ENCODE peak calls at places on chromosomes 1 and 21, in seven cellular contexts. T is cardiac muscle cell, R is AG04450, L is caudate nucleus, D is small intestine, N is lower lobe of right lung, Z is H9. O is an unnamed sample.
A peak's percentile ranks its signal among the peaks of the same experiment; 100 is the strongest.

GRCh38 chr1:226128487-226129075 is 58.0 kb downstream of the ACBD3 start:
- DNase-seq in T (peak; percentile 59), N (peak; percentile 67), R (no peak), D (no peak), L (no peak), Z (no peak), O (no peak)

GRCh38 chr1:27026621-27027574 is 14.2 kb upstream of the TENT5B start:
- DNase-seq in D (no peak), R (no peak), L (no peak), T (peak; percentile 89), N (peak; percentile 79), Z (peak; percentile 92), O (peak; percentile 92)

GRCh38 chr21:45334134-45334533 is 46.4 kb upstream of the POFUT2 start:
- DNase-seq in N (no peak), D (no peak), L (no peak), R (no peak), T (no peak), Z (no peak), O (no peak)

GRCh38 chr1:225427249-225428065 is at the start of gene LBR:
- DNase-seq in R (no peak), N (peak; percentile 60), L (peak; percentile 70), D (no peak), Z (no peak), T (peak; percentile 47), O (no peak)

GRCh38 chr1:115317101-115318012 is 20.7 kb downstream of the NGF start:
- DNase-seq in R (no peak), L (no peak), Z (no peak), N (no peak), T (no peak), D (no peak), O (no peak)

GRCh38 chr1:156108664-156109241 is 5.8 kb upstream of the LMNA start:
- DNase-seq in L (no peak), R (no peak), T (no peak), D (no peak), Z (no peak), N (no peak), O (no peak)

GRCh38 chr1:244435562-244436205 is 16.0 kb downstream of the ADSS2 start:
- DNase-seq in N (no peak), T (peak; percentile 48), D (no peak), Z (no peak), L (no peak), R (no peak), O (no peak)

GRCh38 chr1:24673336-24673735 is 30.2 kb downstream of the SRRM1 start:
- DNase-seq in T (no peak), R (no peak), D (no peak), L (no peak), N (no peak), Z (no peak), O (no peak)

GRCh38 chr21:36902793-36903192 is 63.7 kb downstream of the HLCS start:
- DNase-seq in N (no peak), D (no peak), T (peak; percentile 9), R (no peak), L (no peak), Z (no peak), O (no peak)

GRCh38 chr1:226511296-226511695 is 37.3 kb upstream of the STUM start:
- DNase-seq in D (no peak), R (no peak), L (no peak), N (no peak), T (no peak), Z (peak; percentile 20), O (no peak)

GRCh38 chr1:6245869-6246496 is 2.0 kb downstream of the HES3 start:
- DNase-seq in Z (peak; percentile 94), R (no peak), N (no peak), L (no peak), T (no peak), D (peak; percentile 22), O (no peak)

GRCh38 chr1:39657402-39657801 is 14.5 kb downstream of the NT5C1A start:
- DNase-seq in D (no peak), L (no peak), T (no peak), Z (no peak), R (no peak), N (no peak), O (no peak)

GRCh38 chr21:34834307-34834706 is 165.5 kb downstream of the CLIC6 start:
- DNase-seq in L (no peak), T (no peak), R (no peak), Z (no peak), D (no peak), N (no peak), O (no peak)
- H3K27ac ChIP-seq in L (no peak overlapping the region), T (no peak overlapping the region), R (no peak overlapping the region), Z (no peak overlapping the region), D (no peak overlapping the region), N (peak overlapping the region; percentile 74), O (no peak overlapping the region)

DNA sequence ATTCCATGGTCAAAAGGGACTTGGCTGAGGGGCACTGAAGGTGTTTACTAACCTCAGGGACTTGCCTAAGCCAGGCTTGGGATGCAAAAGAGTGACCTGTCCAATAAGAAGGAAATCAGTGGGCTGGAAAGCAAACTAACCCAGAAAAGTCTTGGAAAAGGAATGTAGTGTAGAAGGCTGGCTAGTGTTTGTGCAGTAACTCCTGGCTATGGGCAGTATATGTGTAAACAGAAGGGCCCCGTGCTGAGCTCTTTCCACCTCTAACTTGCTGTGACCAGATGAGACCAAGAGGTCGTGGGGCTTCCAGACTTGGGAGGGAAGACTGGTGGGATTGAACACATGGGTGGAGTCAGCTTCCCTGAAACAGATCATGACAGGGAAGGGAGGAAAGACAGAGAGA is 4.1 kb downstream of the MINDY1 start:
- DNase-seq in T (no peak), Z (no peak), L (no peak), N (no peak), R (no peak), D (no peak), O (no peak)
- H3K27ac ChIP-seq in T (no peak overlapping the region), Z (no peak overlapping the region), L (peak overlapping the region; percentile 13), N (peak overlapping the region; percentile 39), R (no peak overlapping the region), D (no peak overlapping the region), O (no peak overlapping the region)

DNA sequence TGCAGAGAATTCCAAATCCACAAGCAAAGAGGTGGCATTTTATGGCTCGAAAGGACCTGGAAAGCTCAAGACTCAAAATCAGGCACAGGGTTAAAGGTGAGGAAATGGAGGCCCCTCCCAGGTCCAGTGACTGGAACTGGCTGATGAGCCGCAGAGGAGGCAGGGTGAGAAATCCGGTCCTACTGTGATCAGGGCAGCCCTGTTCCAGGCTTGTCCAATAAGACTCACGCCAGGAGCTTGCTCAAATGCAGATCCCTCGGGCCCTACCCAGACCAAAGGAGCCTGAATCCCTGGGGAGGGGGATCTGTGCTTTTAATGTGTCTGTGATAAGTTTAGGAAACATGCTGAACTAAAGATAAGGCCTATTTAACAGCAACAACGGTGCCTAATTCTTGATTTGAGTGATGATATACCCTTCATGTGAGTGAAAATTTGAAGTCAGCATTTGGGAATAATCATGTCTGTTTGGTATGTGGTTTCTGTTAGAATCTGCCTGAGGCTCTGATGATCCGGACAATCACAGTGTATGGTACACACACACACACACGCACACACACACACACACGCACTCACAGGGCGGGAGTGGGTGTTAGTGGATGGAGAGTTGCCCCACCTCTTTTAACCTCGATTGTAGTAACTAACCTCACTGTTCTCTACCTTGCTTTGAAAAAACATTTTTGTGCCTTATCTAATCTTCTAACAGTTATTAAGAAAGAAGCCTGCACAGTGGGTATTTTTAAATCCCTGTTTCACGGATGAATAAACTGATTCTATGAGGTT is 54.1 kb upstream of the LYST start:
- DNase-seq in D (no peak), L (no peak), Z (no peak), N (no peak), T (peak; percentile 39), R (no peak), O (no peak)
- H3K27ac ChIP-seq in D (no peak overlapping the region), L (no peak overlapping the region), Z (no peak overlapping the region), N (peak overlapping the region; percentile 74), T (no peak overlapping the region), R (peak overlapping the region; percentile 63), O (no peak overlapping the region)

GRCh38 chr1:109484519-109484975 is 842 bp downstream of the ATXN7L2 start:
- DNase-seq in N (no peak), R (no peak), T (no peak), L (no peak), Z (peak; percentile 66), D (no peak), O (peak; percentile 32)
- H3K27ac ChIP-seq in N (peak overlapping the region; percentile 93), R (no peak overlapping the region), T (no peak overlapping the region), L (peak overlapping the region; percentile 96), Z (no peak overlapping the region), D (no peak overlapping the region), O (no peak overlapping the region)

DNA sequence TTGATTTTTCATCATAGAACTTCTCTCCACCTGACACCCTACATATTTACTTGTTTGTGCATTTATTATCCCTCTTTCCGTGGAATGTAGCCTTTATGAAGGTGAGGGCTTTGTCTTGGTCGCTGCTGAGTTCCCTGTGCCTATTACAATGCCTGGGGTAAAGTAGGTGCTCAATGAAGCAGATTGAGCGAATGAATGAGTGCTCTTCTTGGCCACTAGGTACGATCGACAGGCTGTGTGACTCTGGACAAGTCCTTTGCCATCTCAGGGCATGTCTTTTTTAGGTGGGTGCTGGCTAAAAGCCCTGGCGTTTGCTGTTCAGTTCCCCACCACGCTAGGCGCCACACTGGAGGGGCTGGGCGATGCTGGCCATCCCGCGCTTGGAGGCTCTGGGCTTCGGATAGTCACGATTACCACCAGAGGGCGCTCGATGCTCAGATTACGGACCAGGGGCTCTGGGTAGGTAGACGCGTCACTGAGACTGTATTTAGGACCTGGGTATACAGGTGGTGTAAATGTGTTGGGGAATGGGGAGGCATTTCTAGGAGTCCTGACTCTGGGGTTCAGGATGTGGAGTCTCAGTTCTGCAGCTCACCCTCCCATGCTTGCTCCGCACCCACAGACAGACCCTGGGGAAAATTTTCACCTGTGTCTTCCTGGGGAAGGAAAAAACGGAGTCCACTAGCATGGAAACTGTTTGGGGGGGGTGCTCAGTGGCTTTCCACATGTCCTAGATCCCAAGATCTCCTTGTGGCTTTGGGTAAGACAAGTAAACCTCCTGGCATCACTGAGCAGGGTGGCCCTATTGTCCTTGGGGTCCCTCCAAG is 71.1 kb upstream of the CSF3R start:
- DNase-seq in L (peak; percentile 31), N (peak; percentile 79), D (peak; percentile 42), R (peak; percentile 6), Z (peak; percentile 90), T (peak; percentile 60), O (peak; percentile 88)
- H3K27ac ChIP-seq in L (no peak overlapping the region), N (no peak overlapping the region), D (no peak overlapping the region), R (no peak overlapping the region), Z (no peak overlapping the region), T (no peak overlapping the region), O (no peak overlapping the region)

GRCh38 chr21:34988139-34988538 is 61.0 kb downstream of the RUNX1 start:
- DNase-seq in T (no peak), L (no peak), N (no peak), D (no peak), R (no peak), Z (no peak), O (no peak)
- H3K27ac ChIP-seq in T (no peak overlapping the region), L (no peak overlapping the region), N (no peak overlapping the region), D (no peak overlapping the region), R (no peak overlapping the region), Z (no peak overlapping the region), O (no peak overlapping the region)

O was measured in aorta.